ENCODE peak calls at places on chromosomes 11 and 22, in four cellular contexts. Z, U, C and Q are unnamed samples.
A peak's percentile ranks its signal among the peaks of the same experiment; 100 is the strongest.

GRCh38 chr11:13939952-13940610 is 22.4 kb upstream of the SPON1 start:
- DNase-seq in Z (no peak), U (no peak), C (no peak), Q (no peak)

GRCh38 chr11:16902182-16902581 is 112.0 kb downstream of the PLEKHA7 start:
- DNase-seq in Z (no peak), U (no peak), C (no peak), Q (no peak)

GRCh38 chr22:41305646-41306045 is 4.3 kb downstream of the ZC3H7B start:
- DNase-seq in C (no peak), U (no peak), Z (no peak), Q (no peak)

GRCh38 chr11:65591939-65592814 is 3.4 kb downstream of the KCNK7 start:
- DNase-seq in U (peak; percentile 85), Z (peak; percentile 79), C (no peak), Q (no peak)

GRCh38 chr11:10600570-10601248 is 32.2 kb upstream of the LYVE1 start:
- DNase-seq in U (no peak), C (no peak), Z (no peak), Q (no peak)

GRCh38 chr11:59802639-59803176 is 7.9 kb downstream of the MRPL16 start:
- DNase-seq in U (no peak), Z (no peak), C (no peak), Q (peak; percentile 60)

GRCh38 chr11:119774180-119774763 is 45.3 kb upstream of the NECTIN1 start:
- DNase-seq in U (peak; percentile 10), C (no peak), Z (peak; percentile 64), Q (peak; percentile 7)

GRCh38 chr22:49141761-49142160 is 685.9 kb downstream of the BRD1 start:
- DNase-seq in Z (no peak), C (no peak), U (no peak), Q (no peak)

GRCh38 chr11:123212406-123212805 is 17.4 kb upstream of the CLMP start:
- DNase-seq in U (no peak), C (no peak), Z (no peak), Q (no peak)

GRCh38 chr11:112718483-112718882 is 242.7 kb upstream of the NCAM1 start:
- DNase-seq in U (no peak), Z (no peak), C (no peak), Q (no peak)

GRCh38 chr11:66006891-66007176 is 4.5 kb downstream of the BANF1 start:
- DNase-seq in C (no peak), Z (no peak), U (no peak), Q (no peak)

GRCh38 chr11:69878927-69879733 is 59.9 kb upstream of the FGF3 start:
- DNase-seq in C (no peak), U (peak; percentile 51), Z (no peak), Q (no peak)

GRCh38 chr11:43575931-43576833 is 104.4 kb upstream of the HSD17B12 start:
- DNase-seq in Z (no peak), C (no peak), U (no peak), Q (no peak)

GRCh38 chr11:69950120-69950519 is 128.0 kb upstream of the ANO1 start:
- DNase-seq in Z (peak; percentile 89), C (no peak), U (peak; percentile 24), Q (peak; percentile 69)

GRCh38 chr11:34358666-34359547 is 1.1 kb upstream of the ABTB2 start:
- DNase-seq in U (peak; percentile 93), C (peak; percentile 88), Z (peak; percentile 60), Q (peak; percentile 76)

GRCh38 chr11:95566151-95566670 is 223.4 kb downstream of the FAM76B start:
- DNase-seq in U (no peak), C (no peak), Z (no peak), Q (no peak)

GRCh38 chr11:4433852-4434251 is 15.2 kb upstream of the OR52K2 start:
- DNase-seq in C (no peak), U (no peak), Z (no peak), Q (no peak)

GRCh38 chr11:4441500-4441899 is 7.6 kb upstream of the OR52K2 start:
- DNase-seq in U (no peak), C (no peak), Z (no peak), Q (no peak)

GRCh38 chr11:4436424-4436823 is 12.7 kb upstream of the OR52K2 start:
- DNase-seq in C (no peak), U (no peak), Z (no peak), Q (no peak)
- TF ChIP-seq CTCF in C (no peak), U (no peak), Z (no peak), Q (no peak)

DNA sequence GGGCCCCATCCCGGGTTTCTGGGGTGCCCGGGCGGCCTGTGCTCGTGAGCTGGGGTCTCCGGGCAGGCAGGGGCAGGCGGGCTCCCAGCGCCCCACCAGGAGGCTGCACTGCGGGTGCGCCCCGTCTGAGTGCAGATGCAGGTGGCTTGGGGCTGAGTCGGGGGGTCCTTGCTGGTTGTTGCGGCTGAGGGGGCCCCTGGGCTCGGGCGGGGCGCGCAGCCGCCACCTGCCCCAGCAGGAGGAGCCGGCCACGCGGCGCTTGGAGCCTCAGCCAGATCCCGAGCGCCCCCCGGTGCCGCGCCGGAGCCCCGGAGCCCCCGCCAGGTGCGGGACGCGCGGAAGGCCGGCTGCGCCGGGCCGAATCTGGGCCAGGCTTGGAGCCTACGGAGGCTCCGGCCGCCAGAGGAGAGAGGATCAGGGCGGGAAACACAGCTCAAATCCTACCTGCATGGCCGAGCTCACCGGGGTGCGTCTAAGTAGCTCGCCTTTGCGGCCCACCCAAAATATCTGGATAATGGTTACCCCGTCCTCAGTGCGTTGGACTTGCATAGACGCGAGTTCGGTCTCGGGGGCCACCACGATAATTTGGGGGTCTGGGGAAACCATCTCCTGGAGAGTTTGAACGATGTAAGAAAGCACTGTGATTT is 625 bp upstream of the IGF2 start:
- DNase-seq in U (no peak), C (no peak), Z (no peak), Q (no peak)
- TF ChIP-seq CTCF in U (no peak), C (no peak), Z (no peak), Q (no peak)

GRCh38 chr11:67119577-67120391 is 721 bp downstream of the KDM2A start:
- DNase-seq in Z (peak; percentile 22), U (peak; percentile 84), C (no peak), Q (peak; percentile 43)
- TF ChIP-seq CTCF in Z (no peak), U (no peak), C (no peak), Q (no peak)

DNA sequence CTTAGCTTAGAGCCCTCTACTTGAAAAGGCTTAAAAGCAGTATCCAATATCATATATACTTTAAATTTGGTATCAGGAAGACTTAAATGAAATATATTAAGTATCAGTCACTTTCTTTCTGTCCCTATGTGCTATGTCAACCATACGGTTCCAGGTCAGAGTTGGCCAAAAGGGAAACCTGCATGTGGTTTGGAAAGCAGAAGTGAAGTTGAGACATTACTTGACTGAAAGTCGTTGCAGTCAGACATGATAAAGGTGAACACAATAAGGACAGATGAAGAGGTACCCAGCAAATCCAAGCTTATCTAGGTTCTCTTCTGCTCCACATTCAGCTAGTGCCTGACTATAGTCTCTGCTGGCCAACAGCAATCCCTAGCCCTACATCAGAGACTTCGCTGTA is 336.8 kb downstream of the KCNA4 start:
- DNase-seq in Z (no peak), U (no peak), C (no peak), Q (no peak)
- TF ChIP-seq CTCF in Z (no peak), U (no peak), C (no peak), Q (no peak)

GRCh38 chr11:86672007-86672621 is at the start of gene ME3:
- DNase-seq in Z (peak; percentile 53), U (peak; percentile 87), C (peak; percentile 87), Q (peak; percentile 71)

GRCh38 chr11:86673055-86673843 is 833 bp upstream of the ME3 start:
- DNase-seq in U (no peak), C (no peak), Z (no peak), Q (no peak)

GRCh38 chr11:86669424-86669823 is 3.0 kb downstream of the ME3 start:
- DNase-seq in Z (no peak), U (no peak), C (no peak), Q (no peak)

GRCh38 chr11:86670179-86670578 is 2.2 kb downstream of the ME3 start:
- DNase-seq in C (no peak), U (no peak), Z (no peak), Q (no peak)

GRCh38 chr11:86671386-86672006 is 920 bp downstream of the ME3 start:
- DNase-seq in C (peak; percentile 86), U (peak; percentile 79), Z (peak; percentile 36), Q (no peak)
- TF ChIP-seq CTCF in C (no peak), U (no peak), Z (no peak), Q (no peak)

GRCh38 chr11:9250139-9250582 is 15.0 kb downstream of the DENND5A start:
- DNase-seq in U (no peak), Z (no peak), C (no peak), Q (no peak)
- TF ChIP-seq CTCF in U (no peak), Z (no peak), C (no peak), Q (no peak)